ENCODE peak calls at places on chromosomes 16 and 17, in four cellular contexts. One of them, this sample, is unnamed.
A peak's percentile ranks its signal among the peaks of the same experiment; 100 is the strongest.

GRCh38 chr17:39209317-39210092 is 9.4 kb downstream of the RPL19 start:
- DNase-seq in ELR: peak; percentile 64
- DNase-seq in AG09319: no peak
- DNase-seq in fibroblast of the conjunctiva: no peak
- DNase-seq in this sample: no peak

GRCh38 chr17:2777242-2777867 is 18.9 kb upstream of the RAP1GAP2 start:
- DNase-seq in ELR: no peak
- DNase-seq in AG09319: no peak
- DNase-seq in fibroblast of the conjunctiva: no peak
- DNase-seq in this sample: no peak

GRCh38 chr17:11122908-11123307 is 118.1 kb upstream of the SHISA6 start:
- DNase-seq in ELR: no peak
- DNase-seq in AG09319: no peak
- DNase-seq in fibroblast of the conjunctiva: no peak
- DNase-seq in this sample: no peak

GRCh38 chr16:84532855-84533486 is 28.5 kb upstream of the MEAK7 start:
- DNase-seq in ELR: peak; percentile 18
- DNase-seq in AG09319: no peak
- DNase-seq in fibroblast of the conjunctiva: no peak
- DNase-seq in this sample: no peak

GRCh38 chr17:79995691-79996090 is 40.0 kb downstream of the TBC1D16 start:
- DNase-seq in ELR: no peak
- DNase-seq in AG09319: no peak
- DNase-seq in fibroblast of the conjunctiva: no peak
- DNase-seq in this sample: no peak

GRCh38 chr17:17603178-17603894 is 11.8 kb upstream of the PEMT start:
- DNase-seq in ELR: no peak
- DNase-seq in AG09319: no peak
- DNase-seq in fibroblast of the conjunctiva: no peak
- DNase-seq in this sample: no peak

GRCh38 chr16:30958164-30959083 is 870 bp downstream of the SETD1A start:
- DNase-seq in ELR: peak; percentile 74
- DNase-seq in AG09319: no peak
- DNase-seq in fibroblast of the conjunctiva: no peak
- DNase-seq in this sample: peak; percentile 25

GRCh38 chr16:77068402-77068801 is 122.6 kb upstream of the MON1B start:
- DNase-seq in ELR: no peak
- DNase-seq in AG09319: no peak
- DNase-seq in fibroblast of the conjunctiva: no peak
- DNase-seq in this sample: no peak